ENCODE peak calls at places on chromosomes 6 and 20, in ten cellular contexts. U is PC-3, K is IMR-90, N is esophagus squamous epithelium, H is psoas muscle, P is body of pancreas, L is keratinocyte, T is ovary, J is K562, B is GM12878. D is an unnamed sample.
A peak's percentile ranks its signal among the peaks of the same experiment; 100 is the strongest.

GRCh38 chr6:166056637-166057036 is 111.0 kb downstream of the TBXT start:
- DNase-seq in U (no peak), K (peak; percentile 70), N (no peak), H (peak; percentile 52), P (no peak), L (no peak), T (peak; percentile 91), J (no peak), B (no peak), D (no peak)

GRCh38 chr20:52493177-52493711 is 301.7 kb upstream of the ZFP64 start:
- DNase-seq in U (no peak), K (peak; percentile 36), N (no peak), H (no peak), P (no peak), L (no peak), T (no peak), J (no peak), B (no peak), D (no peak)

GRCh38 chr20:37562695-37563480 is 35.2 kb upstream of the BLCAP start:
- DNase-seq in U (no peak), K (no peak), N (no peak), H (no peak), P (no peak), L (no peak), T (no peak), J (no peak), B (no peak), D (no peak)

GRCh38 chr6:132736239-132736638 is 21.5 kb downstream of the VNN2 start:
- DNase-seq in U (no peak), K (peak; percentile 14), N (no peak), H (no peak), P (no peak), L (no peak), T (no peak), J (no peak), B (no peak), D (no peak)

GRCh38 chr6:165774903-165775608 is 112.0 kb upstream of the PDE10A start:
- DNase-seq in U (no peak), K (no peak), N (no peak), H (no peak), P (no peak), L (no peak), T (no peak), J (no peak), B (no peak), D (no peak)

GRCh38 chr6:53805016-53805415 is 10.2 kb downstream of the LRRC1 start:
- DNase-seq in U (no peak), K (no peak), N (no peak), H (no peak), P (no peak), L (no peak), T (no peak), J (no peak), B (no peak), D (no peak)

GRCh38 chr6:111852704-111853103 is 20.5 kb downstream of the FYN start:
- DNase-seq in U (peak; percentile 11), K (peak; percentile 34), N (no peak), H (no peak), P (no peak), L (no peak), T (peak; percentile 27), J (no peak), B (no peak), D (no peak)

GRCh38 chr6:111759836-111760785 is 113.1 kb downstream of the FYN start:
- DNase-seq in U (no peak), K (peak; percentile 97), N (no peak), H (no peak), P (no peak), L (no peak), T (no peak), J (no peak), B (no peak), D (no peak)

GRCh38 chr6:163177892-163178420 is 236.6 kb upstream of the QKI start:
- DNase-seq in U (no peak), K (no peak), N (no peak), H (no peak), P (no peak), L (no peak), T (no peak), J (no peak), B (no peak), D (no peak)

GRCh38 chr6:1362643-1363042 is 26.7 kb upstream of the FOXF2 start:
- DNase-seq in U (no peak), K (no peak), N (no peak), H (no peak), P (no peak), L (no peak), T (no peak), J (no peak), B (no peak), D (no peak)

GRCh38 chr6:3247255-3248146 is 11.2 kb upstream of the PSMG4 start:
- DNase-seq in U (peak; percentile 53), K (peak; percentile 97), N (no peak), H (peak; percentile 61), P (peak; percentile 44), L (no peak), T (peak; percentile 73), J (peak; percentile 83), B (no peak), D (peak; percentile 90)

GRCh38 chr6:13375360-13375878 is 47.1 kb upstream of the TBC1D7 start:
- DNase-seq in U (no peak), K (no peak), N (no peak), H (no peak), P (no peak), L (no peak), T (no peak), J (no peak), B (peak; percentile 95), D (no peak)

GRCh38 chr20:59770270-59770669 is 163.2 kb downstream of the SYCP2 start:
- DNase-seq in U (peak; percentile 71), K (no peak), N (no peak), H (no peak), P (no peak), L (no peak), T (no peak), J (no peak), B (no peak), D (no peak)
- H3K4me1 ChIP-seq in U (peaks cover 23% of the 10 kb centered on the region), K (no peaks in the 10 kb centered on the region), N (no peaks in the 10 kb centered on the region), H (no peaks in the 10 kb centered on the region), P (no peaks in the 10 kb centered on the region), L (no peaks in the 10 kb centered on the region), T (no peaks in the 10 kb centered on the region), J (no peaks in the 10 kb centered on the region), B (no peaks in the 10 kb centered on the region), D (no peaks in the 10 kb centered on the region)

GRCh38 chr20:36154696-36155628 is at the start of gene EPB41L1:
- DNase-seq in U (peak; percentile 11), K (no peak), N (no peak), H (peak; percentile 24), P (no peak), L (no peak), T (peak; percentile 53), J (no peak), B (no peak), D (peak; percentile 84)

GRCh38 chr20:36152266-36152665 is 2.3 kb upstream of the EPB41L1 start:
- DNase-seq in U (no peak), K (no peak), N (no peak), H (no peak), P (no peak), L (no peak), T (no peak), J (no peak), B (no peak), D (peak; percentile 45)

GRCh38 chr20:36153754-36154695 is 515 bp upstream of the EPB41L1 start:
- DNase-seq in U (peak; percentile 75), K (peak; percentile 59), N (no peak), H (peak; percentile 87), P (peak; percentile 86), L (no peak), T (peak; percentile 84), J (peak; percentile 59), B (no peak), D (peak; percentile 96)

GRCh38 chr20:36150847-36151539 is 3.5 kb upstream of the EPB41L1 start:
- DNase-seq in U (no peak), K (no peak), N (no peak), H (no peak), P (no peak), L (no peak), T (no peak), J (no peak), B (no peak), D (peak; percentile 54)

DNA sequence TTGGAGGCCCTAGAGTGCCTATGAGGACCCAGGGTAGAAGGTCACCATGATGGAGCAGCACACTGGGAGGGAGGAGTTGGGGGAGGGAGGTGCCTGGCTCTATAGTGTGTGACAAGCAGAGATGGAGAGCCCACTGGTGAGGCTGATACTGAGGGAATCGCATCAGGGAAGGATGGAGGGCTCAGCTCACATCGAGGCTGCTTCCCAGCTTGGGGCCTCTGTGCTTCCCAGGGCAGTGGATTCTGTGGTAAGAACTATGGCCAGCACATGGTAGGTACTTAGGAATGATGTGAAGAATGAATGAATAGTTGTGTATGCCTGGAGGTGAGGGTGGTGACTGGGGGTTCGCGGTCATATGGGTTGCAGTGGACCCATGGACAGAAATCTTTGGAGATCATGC is 1.3 kb upstream of the EPB41L1 start:
- DNase-seq in U (no peak), K (no peak), N (no peak), H (no peak), P (no peak), L (no peak), T (no peak), J (no peak), B (no peak), D (peak; percentile 25)
- H3K27ac ChIP-seq in U (no peak overlapping the region), K (no peak overlapping the region), N (no peak overlapping the region), H (no peak overlapping the region), P (no peak overlapping the region), L (no peak overlapping the region), T (peak overlapping the region; percentile 5), J (no peak overlapping the region), B (no peak overlapping the region), D (peak overlapping the region; percentile 88)

DNA sequence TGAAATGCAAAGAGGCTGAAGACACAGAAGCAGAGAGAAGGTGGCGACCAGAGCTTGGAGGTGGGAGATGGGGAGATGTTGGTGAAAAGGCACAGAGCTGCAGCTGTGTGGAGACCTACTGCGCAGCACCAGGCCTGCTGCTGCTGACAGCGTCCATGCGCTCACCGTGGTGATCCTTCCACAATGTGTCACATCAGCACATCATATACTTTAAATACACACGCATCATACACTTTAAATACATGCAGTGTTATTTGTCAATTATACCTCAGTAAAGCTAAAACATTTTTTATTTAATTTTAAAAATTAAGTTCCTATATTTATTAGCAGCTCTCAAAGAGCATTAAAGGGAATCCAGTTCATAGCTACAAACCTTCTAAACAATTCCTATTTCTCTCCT is 200.9 kb downstream of the TTLL2 start:
- DNase-seq in U (no peak), K (no peak), N (no peak), H (no peak), P (no peak), L (no peak), T (no peak), J (no peak), B (no peak), D (no peak)
- H3K9me3 ChIP-seq in U (no peaks in the 10 kb centered on the region), K (peaks cover 42% of the 10 kb centered on the region), N (no peaks in the 10 kb centered on the region), H (no peaks in the 10 kb centered on the region), P (no peaks in the 10 kb centered on the region), L (no peaks in the 10 kb centered on the region), T (no peaks in the 10 kb centered on the region), J (no peaks in the 10 kb centered on the region), B (no peaks in the 10 kb centered on the region), D (no peaks in the 10 kb centered on the region)

GRCh38 chr6:45493761-45494160 is 116.0 kb upstream of the SUPT3H start:
- DNase-seq in U (peak; percentile 87), K (no peak), N (no peak), H (no peak), P (no peak), L (no peak), T (no peak), J (no peak), B (no peak), D (no peak)
- H3K4me1 ChIP-seq in U (peaks cover 13% of the 10 kb centered on the region), K (peaks cover 14% of the 10 kb centered on the region), N (no peaks in the 10 kb centered on the region), H (no peaks in the 10 kb centered on the region), P (no peaks in the 10 kb centered on the region), L (no peaks in the 10 kb centered on the region), T (no peaks in the 10 kb centered on the region), J (peaks cover 4% of the 10 kb centered on the region), B (no peaks in the 10 kb centered on the region), D (no peaks in the 10 kb centered on the region)

D was measured in kidney.